ENCODE peak calls at places on chromosomes 6 and 20, in eight cellular contexts. N is H9; G is A172; X is NCI-H460; A is HEK293T; W is NCI-H345; S is Right ventricle myocardium superior; U is stimulated activated CD4-positive, alpha-beta T cell treated with anti-CD3 and anti-CD28 coated beads, Interleukin-15, amount 100 ng/mL, for 1 hour. O is an unnamed sample.

GRCh38 chr6:134821914-134822862 is 127.7 kb downstream of the ALDH8A1 start:
- DNase-seq in X (no peak), U (no peak), W (no peak), N (no peak), S (no peak), A (no peak), G (no peak), O (no peak)

GRCh38 chr20:59159822-59160740 is 3.5 kb upstream of the ZNF831 start:
- DNase-seq in G (no peak), X (no peak), N (no peak), S (no peak), A (no peak), W (no peak), U (no peak), O (no peak)

GRCh38 chr6:44156494-44157151 is 2.0 kb upstream of the CAPN11 start:
- DNase-seq in A (no peak), X (no peak), W (no peak), S (no peak), N (peak), U (no peak), G (no peak), O (no peak)

GRCh38 chr6:102655823-102656222 is 1262.3 kb downstream of the GRIK2 start:
- DNase-seq in G (no peak), A (no peak), N (no peak), U (no peak), S (no peak), W (no peak), X (no peak), O (no peak)

GRCh38 chr6:63452117-63452516 is 120.2 kb upstream of the LOC128125822 start:
- DNase-seq in S (no peak), N (no peak), W (no peak), X (peak), A (no peak), U (no peak), G (no peak), O (no peak)

GRCh38 chr6:23016701-23017100 is 447.3 kb downstream of the HDGFL1 start:
- DNase-seq in N (no peak), X (no peak), W (no peak), G (no peak), S (no peak), A (no peak), U (no peak), O (no peak)

GRCh38 chr6:68087399-68088133 is 547.5 kb upstream of the ADGRB3 start:
- DNase-seq in U (no peak), X (no peak), W (no peak), A (no peak), S (no peak), G (no peak), N (no peak), O (no peak)

GRCh38 chr20:62143976-62144825 is 632 bp downstream of the SS18L1 start:
- DNase-seq in X (peak), W (peak), U (no peak), A (peak), S (peak), N (peak), G (no peak), O (no peak)

GRCh38 chr6:3309391-3310050 is 50.8 kb downstream of the PSMG4 start:
- DNase-seq in X (no peak), G (no peak), N (no peak), U (no peak), A (no peak), W (peak), S (no peak), O (no peak)

GRCh38 chr6:52538252-52538905 is 38.5 kb downstream of the TRAM2 start:
- DNase-seq in W (no peak), A (no peak), S (no peak), N (no peak), X (no peak), G (peak), U (no peak), O (no peak)

GRCh38 chr6:34696189-34696738 is 303 bp downstream of the ILRUN start:
- DNase-seq in N (no peak), X (no peak), S (peak), U (no peak), G (peak), W (no peak), A (no peak), O (no peak)

GRCh38 chr6:1613631-1614447 is 4.1 kb downstream of the FOXC1 start:
- DNase-seq in S (no peak), A (no peak), U (no peak), N (peak), X (no peak), G (no peak), W (no peak), O (no peak)

GRCh38 chr6:136591617-136592016 is 41.4 kb upstream of the MAP7 start:
- DNase-seq in U (no peak), G (no peak), N (no peak), A (no peak), S (no peak), W (no peak), X (no peak), O (no peak)

GRCh38 chr6:35413911-35414310 is 38.2 kb upstream of the FANCE start:
- DNase-seq in X (no peak), S (no peak), W (no peak), N (no peak), G (no peak), U (no peak), A (no peak), O (no peak)

GRCh38 chr6:145967549-145967948 is 3.4 kb upstream of the SHPRH start:
- DNase-seq in G (no peak), W (no peak), U (no peak), A (no peak), N (no peak), X (no peak), S (no peak), O (no peak)

GRCh38 chr6:46642928-46643751 is 9.5 kb downstream of the CYP39A1 start:
- DNase-seq in X (no peak), G (no peak), W (no peak), S (no peak), U (no peak), A (no peak), N (no peak), O (no peak)

GRCh38 chr6:12806811-12807210 is 90.2 kb downstream of the PHACTR1 start:
- DNase-seq in U (no peak), W (no peak), X (no peak), S (no peak), N (no peak), A (no peak), G (no peak), O (no peak)

GRCh38 chr6:40720375-40720748 is 133.2 kb upstream of the LRFN2 start:
- DNase-seq in G (no peak), S (no peak), W (no peak), N (no peak), A (no peak), X (no peak), U (no peak), O (no peak)

GRCh38 chr20:46717818-46718541 is 8.5 kb downstream of the SLC2A10 start:
- DNase-seq in W (no peak), X (no peak), G (no peak), S (no peak), N (no peak), U (no peak), A (no peak), O (no peak)

GRCh38 chr6:128039542-128039941 is 138.7 kb upstream of the THEMIS start:
- DNase-seq in N (no peak), W (no peak), A (no peak), G (no peak), X (no peak), U (no peak), S (no peak), O (no peak)

GRCh38 chr20:57526067-57526884 is 1.3 kb upstream of the CTCFL start:
- DNase-seq in S (no peak), G (no peak), X (no peak), U (no peak), N (peak), A (peak), W (no peak), O (no peak)

GRCh38 chr6:4610256-4610655 is 165.9 kb upstream of the CDYL start:
- DNase-seq in A (no peak), W (no peak), S (peak), U (no peak), G (peak), X (no peak), N (no peak), O (no peak)

GRCh38 chr20:4470375-4470774 is 251.3 kb upstream of the PRND start:
- DNase-seq in A (no peak), W (no peak), G (peak), S (no peak), U (no peak), X (no peak), N (no peak), O (no peak)

GRCh38 chr20:35465976-35466375 is 10.6 kb downstream of the CEP250 start:
- DNase-seq in A (no peak), U (no peak), N (no peak), G (no peak), S (no peak), X (no peak), W (no peak), O (no peak)

GRCh38 chr6:101398716-101399626 is 5.5 kb downstream of the GRIK2 start:
- DNase-seq in N (peak), G (no peak), X (no peak), S (no peak), W (no peak), U (no peak), A (no peak), O (no peak)

GRCh38 chr6:40735126-40735920 is 148.2 kb upstream of the LRFN2 start:
- DNase-seq in N (no peak), G (no peak), U (no peak), A (no peak), W (no peak), S (no peak), X (no peak), O (no peak)

GRCh38 chr6:130520235-130520634 is 154.4 kb downstream of the TMEM200A start:
- DNase-seq in U (no peak), N (no peak), W (no peak), G (peak), X (no peak), A (no peak), S (no peak), O (no peak)

GRCh38 chr6:98203170-98203806 is 631.1 kb upstream of the POU3F2 start:
- DNase-seq in W (no peak), N (no peak), U (no peak), A (no peak), S (no peak), X (no peak), G (peak), O (no peak)

GRCh38 chr6:33641144-33641543 is 20.0 kb downstream of the ITPR3 start:
- DNase-seq in G (no peak), W (no peak), S (no peak), N (peak), U (no peak), A (no peak), X (no peak), O (no peak)

GRCh38 chr6:46327769-46328168 is 157.0 kb upstream of the ENPP5 start:
- DNase-seq in U (no peak), N (no peak), G (no peak), W (no peak), A (no peak), X (no peak), S (no peak), O (no peak)

GRCh38 chr20:51639206-51639832 is 96.8 kb upstream of the NFATC2 start:
- DNase-seq in A (peak), N (peak), U (no peak), X (peak), W (peak), S (peak), G (peak), O (no peak)